ENCODE peak calls at places on chromosome 21, in four cellular contexts. E is activated CD4-positive, CD25-positive, alpha-beta regulatory T cell; D is A172; S is stimulated activated CD8-positive, alpha-beta memory T cell treated with anti-CD3 and anti-CD28 coated beads, Interleukin-15, amount 100 ng/mL, for 24 hours. P is an unnamed sample.

GRCh38 chr21:30408782-30409494 is 13.1 kb downstream of the KRTAP13-1 start:
- DNase-seq in D (peak; percentile 60), E (no peak), S (no peak), P (peak; percentile 81)

GRCh38 chr21:45706299-45706698 is 62.8 kb downstream of the PCBP3 start:
- DNase-seq in D (no peak), E (no peak), S (no peak), P (no peak)

GRCh38 chr21:42633858-42634257 is 19.6 kb upstream of the PDE9A start:
- DNase-seq in S (no peak), E (no peak), D (no peak), P (no peak)

GRCh38 chr21:15190412-15190811 is 125.6 kb upstream of the NRIP1 start:
- DNase-seq in E (no peak), S (no peak), D (no peak), P (no peak)

GRCh38 chr21:30193201-30193600 is 22.7 kb downstream of the CLDN8 start:
- DNase-seq in D (no peak), E (no peak), S (no peak), P (no peak)

GRCh38 chr21:45578811-45579381 is 36.7 kb upstream of the SLC19A1 start:
- DNase-seq in E (no peak), S (no peak), D (no peak), P (no peak)

GRCh38 chr21:36696640-36697472 is 2.1 kb upstream of the SIM2 start:
- DNase-seq in S (no peak), E (no peak), D (no peak), P (no peak)

GRCh38 chr21:16420086-16420724 is 690.4 kb downstream of the USP25 start:
- DNase-seq in E (no peak), D (peak; percentile 70), S (no peak), P (no peak)

GRCh38 chr21:32940079-32941014 is 85.4 kb upstream of the OLIG2 start:
- DNase-seq in S (no peak), D (peak; percentile 52), E (peak; percentile 7), P (no peak)

GRCh38 chr21:37509802-37510393 is 143.3 kb downstream of the DYRK1A start:
- DNase-seq in E (no peak), S (no peak), D (peak; percentile 35), P (no peak)

GRCh38 chr21:34845521-34846213 is 176.9 kb downstream of the CLIC6 start:
- DNase-seq in S (no peak), D (peak; percentile 87), E (no peak), P (no peak)

GRCh38 chr21:46518983-46519583 is 60.4 kb downstream of the DIP2A start:
- DNase-seq in S (no peak), E (no peak), D (no peak), P (no peak)

GRCh38 chr21:42685036-42685435 is 31.6 kb downstream of the PDE9A start:
- DNase-seq in D (no peak), E (no peak), S (no peak), P (no peak)

GRCh38 chr21:35408401-35408800 is 359.3 kb upstream of the RUNX1 start:
- DNase-seq in S (no peak), D (peak; percentile 52), E (no peak), P (no peak)

GRCh38 chr21:43266534-43266933 is 97.7 kb downstream of the CRYAA start:
- DNase-seq in D (no peak), S (no peak), E (no peak), P (no peak)

GRCh38 chr21:41406340-41406739 is 19.7 kb upstream of the MX1 start:
- DNase-seq in S (no peak), D (no peak), E (no peak), P (no peak)

GRCh38 chr21:8993943-8994639 is 1527.3 kb upstream of the TPTE start:
- DNase-seq in S (no peak), E (no peak), D (no peak), P (peak; percentile 96)

GRCh38 chr21:33901421-33902288 is 13.9 kb downstream of the ATP5PO start:
- DNase-seq in S (no peak), D (peak; percentile 69), E (no peak), P (no peak)

GRCh38 chr21:44450402-44450801 is 4.9 kb upstream of the LRRC3 start:
- DNase-seq in E (no peak), D (no peak), S (no peak), P (no peak)

GRCh38 chr21:39041815-39042214 is 141.4 kb downstream of the PSMG1 start:
- DNase-seq in S (no peak), D (no peak), E (no peak), P (no peak)

GRCh38 chr21:42465008-42465878 is 30.8 kb downstream of the RSPH1 start:
- DNase-seq in E (no peak), D (peak; percentile 38), S (no peak), P (no peak)

GRCh38 chr21:26881504-26882228 is 36.5 kb upstream of the ADAMTS1 start:
- DNase-seq in E (no peak), S (no peak), D (peak; percentile 4), P (no peak)

GRCh38 chr21:34553199-34553952 is 41.4 kb upstream of the KCNE1 start:
- DNase-seq in D (peak; percentile 96), S (no peak), E (no peak), P (no peak)

GRCh38 chr21:42233067-42233981 is 14.4 kb downstream of the ABCG1 start:
- DNase-seq in S (no peak), E (peak; percentile 47), D (peak; percentile 26), P (no peak)

GRCh38 chr21:31201548-31201947 is 142.5 kb downstream of the TIAM1 start:
- DNase-seq in E (no peak), D (no peak), S (no peak), P (no peak)

GRCh38 chr21:42102516-42102915 is 31.4 kb downstream of the UMODL1 start:
- DNase-seq in E (no peak), D (no peak), S (no peak), P (no peak)

GRCh38 chr21:15057290-15057689 is 7.5 kb downstream of the NRIP1 start:
- DNase-seq in E (no peak), D (no peak), S (no peak), P (no peak)

GRCh38 chr21:31476551-31477120 is 132.6 kb upstream of the TIAM1 start:
- DNase-seq in D (no peak), E (no peak), S (no peak), P (no peak)

GRCh38 chr21:28436286-28436932 is 556.3 kb downstream of the LTN1 start:
- DNase-seq in E (no peak), D (peak; percentile 77), S (no peak), P (no peak)

GRCh38 chr21:42500736-42501135 is 4.7 kb upstream of the RSPH1 start:
- DNase-seq in E (no peak), D (no peak), S (no peak), P (no peak)

GRCh38 chr21:29586696-29587095 is 288.0 kb downstream of the BACH1 start:
- DNase-seq in D (no peak), E (no peak), S (no peak), P (no peak)

GRCh38 chr21:43644609-43645008 is 14.7 kb downstream of the HSF2BP start:
- DNase-seq in E (no peak), S (no peak), D (peak; percentile 91), P (no peak)

GRCh38 chr21:23963454-23963853 is 1643.8 kb downstream of the MRPL39 start:
- DNase-seq in D (no peak), E (no peak), S (no peak), P (no peak)

GRCh38 chr21:33857846-33858671 is 57.5 kb downstream of the ATP5PO start:
- DNase-seq in D (no peak), S (no peak), E (no peak), P (no peak)